ENCODE peak calls at places on chromosome 2, in four cellular contexts. V is pulmonary artery endothelial cell; R is effector memory CD8-positive, alpha-beta T cell; N is upper lobe of right lung. X is an unnamed sample.

GRCh38 chr2:188766086-188766856 is 207.9 kb upstream of the COL3A1 start:
- DNase-seq in V (no peak), R (no peak), N (no peak), X (no peak)

GRCh38 chr2:144325086-144325485 is 194.8 kb downstream of the ZEB2 start:
- DNase-seq in V (no peak), R (peak; percentile 56), N (no peak), X (no peak)

GRCh38 chr2:210752532-210752931 is 196.1 kb downstream of the CPS1 start:
- DNase-seq in V (no peak), R (no peak), N (no peak), X (no peak)

GRCh38 chr2:152405206-152406118 is 70.5 kb downstream of the FMNL2 start:
- DNase-seq in V (peak; percentile 52), R (no peak), N (no peak), X (no peak)

GRCh38 chr2:77521931-77522470 is at the start of gene LRRTM4:
- DNase-seq in V (no peak), R (no peak), N (no peak), X (no peak)

GRCh38 chr2:2527162-2527561 is 196.1 kb upstream of the MYT1L start:
- DNase-seq in V (no peak), R (no peak), N (no peak), X (no peak)

GRCh38 chr2:101706819-101707177 is 9.3 kb downstream of the MAP4K4 start:
- DNase-seq in V (no peak), R (no peak), N (no peak), X (peak; percentile 20)

GRCh38 chr2:231241755-231242507 is 43.5 kb downstream of the ARMC9 start:
- DNase-seq in V (no peak), R (no peak), N (no peak), X (no peak)

GRCh38 chr2:8567469-8568108 is 114.3 kb upstream of the ID2 start:
- DNase-seq in V (no peak), R (no peak), N (no peak), X (no peak)

GRCh38 chr2:54545700-54546450 is 89.7 kb downstream of the SPTBN1 start:
- DNase-seq in V (no peak), R (no peak), N (no peak), X (no peak)

GRCh38 chr2:237128026-237128703 is 42.5 kb downstream of the COPS8 start:
- DNase-seq in V (peak; percentile 90), R (no peak), N (peak; percentile 90), X (no peak)

GRCh38 chr2:15649556-15650255 is 58.0 kb downstream of the DDX1 start:
- DNase-seq in V (no peak), R (no peak), N (no peak), X (no peak)

GRCh38 chr2:207226243-207226642 is 60.5 kb upstream of the KLF7 start:
- DNase-seq in V (no peak), R (no peak), N (no peak), X (no peak)

GRCh38 chr2:115739574-115739973 is 1297.1 kb downstream of the DPP10 start:
- DNase-seq in V (no peak), R (no peak), N (no peak), X (no peak)

GRCh38 chr2:237264480-237265219 is 149.3 kb downstream of the COL6A3 start:
- DNase-seq in V (no peak), R (no peak), N (no peak), X (no peak)

GRCh38 chr2:217994776-217995274 is 8.0 kb downstream of the TNS1 start:
- DNase-seq in V (peak; percentile 33), R (no peak), N (no peak), X (no peak)

GRCh38 chr2:168253379-168253778 is 6.0 kb upstream of the STK39 start:
- DNase-seq in V (no peak), R (no peak), N (no peak), X (no peak)

GRCh38 chr2:65026154-65026553 is 30.1 kb upstream of the CEP68 start:
- DNase-seq in V (no peak), R (no peak), N (no peak), X (no peak)

X was measured in T-helper 1 cell.